ENCODE peak calls at places on chromosomes 16 and 17, in five cellular contexts. R is kidney, S is aorta, P is Panc1, T is right cardiac atrium. M is an unnamed sample.
A peak's percentile ranks its signal among the peaks of the same experiment; 100 is the strongest.

GRCh38 chr17:4566785-4567184 is 6.4 kb upstream of the GGT6 start:
- DNase-seq in S (no peak), P (peak; percentile 32), T (peak; percentile 39), R (no peak), M (peak; percentile 6)

GRCh38 chr17:70320642-70321345 is 151.5 kb downstream of the KCNJ2 start:
- DNase-seq in P (no peak), R (no peak), T (no peak), S (no peak), M (no peak)

GRCh38 chr16:49338867-49339266 is 34.7 kb upstream of the C16orf78 start:
- DNase-seq in T (no peak), R (no peak), P (no peak), S (no peak), M (no peak)

GRCh38 chr16:79213214-79213613 is 387.3 kb downstream of the MAF start:
- DNase-seq in P (no peak), S (no peak), R (no peak), T (no peak), M (no peak)

GRCh38 chr16:49027420-49027819 is 254.2 kb downstream of the CBLN1 start:
- DNase-seq in P (no peak), T (no peak), S (no peak), R (no peak), M (no peak)

GRCh38 chr17:65290616-65291015 is 153.4 kb downstream of the RGS9 start:
- DNase-seq in T (peak; percentile 65), S (no peak), P (no peak), R (no peak), M (no peak)

GRCh38 chr16:47599512-47599911 is 138.4 kb downstream of the PHKB start:
- DNase-seq in R (no peak), T (no peak), P (no peak), S (no peak), M (no peak)

GRCh38 chr16:726438-727290 is at the start of the genes CCDC78 and HAGHL:
- DNase-seq in T (peak; percentile 88), R (peak; percentile 91), S (peak; percentile 68), P (no peak), M (no peak)

GRCh38 chr17:72978593-72979218 is 113.8 kb downstream of the SLC39A11 start:
- DNase-seq in P (no peak), T (no peak), S (no peak), R (no peak), M (no peak)

GRCh38 chr17:81233316-81233715 is 5.5 kb downstream of the TEPSIN start:
- DNase-seq in S (no peak), T (peak; percentile 63), P (no peak), R (peak; percentile 64), M (no peak)

GRCh38 chr17:16977932-16978331 is 6.0 kb upstream of the TNFRSF13B start:
- DNase-seq in R (no peak), S (no peak), T (no peak), P (no peak), M (no peak)

GRCh38 chr17:82536220-82537201 is 17.0 kb downstream of the FOXK2 start:
- DNase-seq in P (no peak), S (peak; percentile 66), R (no peak), T (no peak), M (no peak)

GRCh38 chr17:38879878-38880727 is 10.2 kb downstream of the LASP1 start:
- DNase-seq in R (peak; percentile 88), T (peak; percentile 83), S (peak; percentile 73), P (no peak), M (no peak)

GRCh38 chr17:82391496-82392066 is 20.0 kb downstream of the UTS2R start:
- DNase-seq in P (no peak), T (peak; percentile 36), S (no peak), R (peak; percentile 59), M (no peak)

GRCh38 chr16:50635505-50636392 is 45.4 kb downstream of the SNX20 start:
- DNase-seq in S (no peak), R (no peak), P (no peak), T (peak; percentile 51), M (no peak)

GRCh38 chr16:46801428-46802049 is 29.4 kb downstream of the C16orf87 start:
- DNase-seq in T (no peak), S (no peak), P (no peak), R (no peak), M (no peak)

GRCh38 chr16:680967-681745 is 946 bp downstream of the STUB1 start:
- DNase-seq in S (no peak), P (no peak), R (no peak), T (peak; percentile 84), M (no peak)

GRCh38 chr17:11642655-11643054 is 44.4 kb downstream of the DNAH9 start:
- DNase-seq in R (no peak), S (no peak), P (no peak), T (peak; percentile 45), M (no peak)

GRCh38 chr16:5056347-5056746 is 9.4 kb downstream of the C16orf89 start:
- DNase-seq in P (no peak), S (no peak), T (no peak), R (no peak), M (no peak)

GRCh38 chr17:56119191-56119590 is 34.1 kb upstream of the ANKFN1 start:
- DNase-seq in R (no peak), T (no peak), S (no peak), P (no peak), M (no peak)

GRCh38 chr17:13490906-13491502 is 110.7 kb downstream of the HS3ST3A1 start:
- DNase-seq in T (no peak), R (no peak), P (no peak), S (no peak), M (no peak)

GRCh38 chr17:48486557-48486956 is 44.3 kb downstream of the HOXB1 start:
- DNase-seq in R (peak; percentile 78), T (no peak), S (peak; percentile 56), P (no peak), M (no peak)

DNA sequence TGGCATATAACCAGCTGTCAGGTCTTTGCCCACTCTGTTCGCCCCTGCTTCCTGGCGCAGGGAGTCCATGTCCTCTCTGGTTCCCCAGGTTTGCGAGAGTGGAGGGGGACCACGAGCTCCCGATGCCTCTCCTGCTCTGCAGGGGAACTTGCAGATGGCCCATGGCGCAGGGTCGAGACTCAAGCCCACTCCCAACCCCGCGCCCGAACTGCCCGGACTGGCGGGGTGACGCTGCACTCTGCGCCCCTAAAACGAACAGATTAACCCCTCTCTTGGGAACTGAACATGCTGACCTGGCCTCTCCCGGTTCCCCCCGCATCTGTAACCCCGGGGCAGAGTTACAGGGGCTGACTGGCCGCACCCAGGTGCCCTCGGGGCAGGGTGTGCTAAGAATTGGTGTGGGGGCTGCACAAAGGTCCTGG is 681 bp upstream of the PLA2G15 start:
- DNase-seq in P (no peak), T (no peak), R (peak; percentile 82), S (peak; percentile 48), M (no peak)
- H3K27ac ChIP-seq in P (peak overlapping the region; percentile 72), T (no peak overlapping the region), R (peak overlapping the region; percentile 54), S (no peak overlapping the region), M (no peak overlapping the region)

GRCh38 chr17:77306790-77307478 is 166.2 kb downstream of the SEC14L1 start:
- DNase-seq in S (no peak), P (no peak), R (peak; percentile 75), T (no peak), M (no peak)

GRCh38 chr17:77304746-77305473 is 164.1 kb downstream of the SEC14L1 start:
- DNase-seq in S (no peak), R (peak; percentile 83), P (no peak), T (no peak), M (no peak)

GRCh38 chr17:77304051-77304745 is 163.4 kb downstream of the SEC14L1 start:
- DNase-seq in S (no peak), P (no peak), T (no peak), R (no peak), M (no peak)

GRCh38 chr17:77307479-77308198 is 166.9 kb downstream of the SEC14L1 start:
- DNase-seq in P (no peak), S (no peak), T (no peak), R (no peak), M (no peak)

DNA sequence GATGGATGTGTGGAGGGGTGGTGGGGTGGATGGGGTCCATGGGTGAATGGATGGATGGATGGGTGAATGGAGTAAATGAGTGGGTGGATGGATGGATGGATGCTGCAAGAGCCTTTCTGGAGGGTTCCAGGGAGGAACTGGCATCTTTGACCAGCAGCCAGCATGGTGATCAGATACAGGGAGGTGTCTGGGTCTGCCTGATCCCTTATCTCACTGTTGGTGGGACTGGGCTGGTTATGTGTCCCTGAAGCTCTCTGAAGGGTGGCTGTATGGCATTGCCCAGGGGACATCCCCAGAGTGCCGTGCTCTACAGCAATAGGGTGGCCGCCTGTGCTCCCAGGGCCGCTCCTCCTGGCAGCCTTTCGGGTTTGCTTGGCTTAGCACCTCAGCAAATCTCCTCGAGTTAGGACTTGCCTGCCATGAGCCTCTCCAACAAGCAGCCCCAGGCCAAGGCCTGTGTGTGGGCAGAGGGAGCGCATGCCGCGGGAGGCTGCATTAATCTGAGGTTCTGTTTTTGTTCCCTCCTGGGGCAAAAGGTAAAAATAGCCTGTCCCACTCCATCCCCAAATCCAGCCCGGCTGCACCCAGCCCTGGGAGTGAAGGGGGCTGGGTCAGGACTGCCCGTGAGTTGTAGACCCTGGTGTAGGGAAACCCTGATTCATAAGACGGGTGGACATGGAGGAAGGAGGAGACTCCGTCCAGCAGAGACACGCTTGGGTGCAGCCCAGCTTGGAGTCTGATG is 165.4 kb downstream of the SEC14L1 start:
- DNase-seq in R (no peak), S (no peak), P (no peak), T (no peak), M (no peak)
- H3K27ac ChIP-seq in R (no peak overlapping the region), S (no peak overlapping the region), P (peak overlapping the region; percentile 83), T (no peak overlapping the region), M (no peak overlapping the region)

DNA sequence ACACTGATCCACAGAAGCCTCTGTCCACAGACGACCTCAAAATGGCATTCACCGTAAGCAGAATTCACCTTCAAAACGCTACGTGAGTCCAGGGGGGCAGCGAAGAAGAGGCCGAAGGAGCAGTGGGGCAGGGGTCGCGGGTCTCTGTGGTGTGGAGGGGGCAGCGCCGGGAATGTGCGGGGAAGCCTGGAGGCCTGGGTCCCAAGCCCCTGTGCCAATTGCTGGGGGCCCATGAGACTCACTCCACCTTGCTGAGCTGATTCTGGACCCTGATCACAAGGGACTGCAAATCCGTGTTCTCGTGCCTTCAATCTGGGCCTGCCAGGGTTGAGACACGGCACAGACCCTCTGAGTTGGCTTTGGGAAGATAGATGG is 43.3 kb upstream of the SMPD3 start:
- DNase-seq in P (no peak), R (no peak), T (no peak), S (no peak), M (no peak)
- H3K27ac ChIP-seq in P (no peak overlapping the region), R (peak overlapping the region; percentile 20), T (no peak overlapping the region), S (no peak overlapping the region), M (no peak overlapping the region)

GRCh38 chr17:44121206-44121605 is 2.2 kb downstream of the HDAC5 start:
- DNase-seq in R (peak; percentile 43), S (no peak), T (no peak), P (no peak), M (no peak)

GRCh38 chr17:44121997-44122824 is 1.2 kb downstream of the HDAC5 start:
- DNase-seq in S (no peak), P (no peak), R (no peak), T (no peak), M (no peak)

GRCh38 chr17:44119062-44119461 is 4.4 kb downstream of the HDAC5 start:
- DNase-seq in T (no peak), P (no peak), R (no peak), S (no peak), M (no peak)

GRCh38 chr17:44118427-44119050 is 4.9 kb downstream of the HDAC5 start:
- DNase-seq in P (no peak), T (no peak), S (no peak), R (peak; percentile 29), M (no peak)

DNA sequence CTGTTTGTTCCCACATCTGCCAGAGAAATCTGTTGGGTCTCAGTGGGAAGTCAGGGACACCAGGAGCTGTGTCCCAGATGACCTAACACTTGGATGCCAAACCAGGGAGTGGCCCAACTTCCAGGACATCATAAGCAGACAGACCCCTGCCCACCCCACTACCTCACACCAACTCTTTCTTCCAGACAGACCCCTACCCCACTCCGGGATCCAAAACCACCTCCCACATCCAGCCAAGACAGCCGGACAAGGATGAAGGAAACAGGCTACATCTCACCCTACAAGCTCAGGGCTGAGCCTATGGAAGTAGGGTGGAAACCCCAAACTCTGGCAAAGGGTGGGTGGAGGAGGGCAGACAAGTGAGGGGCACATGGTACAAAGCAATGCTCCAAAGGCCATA is 3.6 kb downstream of the HDAC5 start:
- DNase-seq in R (no peak), T (no peak), S (no peak), P (no peak), M (no peak)
- H3K27ac ChIP-seq in R (no peak overlapping the region), T (no peak overlapping the region), S (no peak overlapping the region), P (no peak overlapping the region), M (no peak overlapping the region)